ENCODE peak calls at places on chromosome 17, in four cellular contexts. K is testis, R is cardiac muscle cell, D is osteoblast. B is an unnamed sample.

GRCh38 chr17:38454528-38454927 is 26.3 kb downstream of the ARHGAP23 start:
- DNase-seq in K (peak; percentile 77), D (peak; percentile 100), R (no peak), B (peak; percentile 52)

GRCh38 chr17:47924785-47925676 is 16.3 kb upstream of the PNPO start:
- DNase-seq in K (peak; percentile 52), D (no peak), R (no peak), B (no peak)

GRCh38 chr17:29620271-29620670 is 2.4 kb downstream of the CORO6 start:
- DNase-seq in D (peak; percentile 87), R (no peak), K (no peak), B (no peak)

GRCh38 chr17:62625870-62626200 is 1.6 kb upstream of the MRC2 start:
- DNase-seq in R (no peak), K (no peak), D (peak; percentile 58), B (no peak)

GRCh38 chr17:31697838-31698237 is 161.2 kb downstream of the COPRS start:
- DNase-seq in R (peak; percentile 44), K (no peak), D (no peak), B (no peak)

GRCh38 chr17:77311371-77311981 is 170.7 kb downstream of the SEC14L1 start:
- DNase-seq in K (no peak), D (peak; percentile 72), R (no peak), B (no peak)

GRCh38 chr17:9987779-9988585 is 82.9 kb upstream of the RCVRN start:
- DNase-seq in K (peak; percentile 37), D (no peak), R (peak; percentile 61), B (peak; percentile 36)

GRCh38 chr17:33200116-33200515 is 93.0 kb downstream of the ASIC2 start:
- DNase-seq in K (no peak), R (no peak), D (no peak), B (no peak)

GRCh38 chr17:54180919-54181318 is 358.2 kb downstream of the KIF2B start:
- DNase-seq in D (no peak), K (peak; percentile 28), R (no peak), B (no peak)

GRCh38 chr17:75850928-75851692 is 4.0 kb downstream of the WBP2 start:
- DNase-seq in D (peak; percentile 71), K (no peak), R (no peak), B (no peak)

GRCh38 chr17:77372444-77373297 is 231.9 kb downstream of the SEC14L1 start:
- DNase-seq in K (peak; percentile 88), D (peak; percentile 97), R (peak; percentile 96), B (peak; percentile 56)

GRCh38 chr17:3796110-3796821 is 4.7 kb downstream of the ITGAE start:
- DNase-seq in D (peak; percentile 69), R (no peak), K (no peak), B (no peak)
- H3K4me1 ChIP-seq in D (peaks cover 36% of the 10 kb centered on the region), R (no peaks in the 10 kb centered on the region), K (peaks cover 12% of the 10 kb centered on the region), B (no peaks in the 10 kb centered on the region)

DNA sequence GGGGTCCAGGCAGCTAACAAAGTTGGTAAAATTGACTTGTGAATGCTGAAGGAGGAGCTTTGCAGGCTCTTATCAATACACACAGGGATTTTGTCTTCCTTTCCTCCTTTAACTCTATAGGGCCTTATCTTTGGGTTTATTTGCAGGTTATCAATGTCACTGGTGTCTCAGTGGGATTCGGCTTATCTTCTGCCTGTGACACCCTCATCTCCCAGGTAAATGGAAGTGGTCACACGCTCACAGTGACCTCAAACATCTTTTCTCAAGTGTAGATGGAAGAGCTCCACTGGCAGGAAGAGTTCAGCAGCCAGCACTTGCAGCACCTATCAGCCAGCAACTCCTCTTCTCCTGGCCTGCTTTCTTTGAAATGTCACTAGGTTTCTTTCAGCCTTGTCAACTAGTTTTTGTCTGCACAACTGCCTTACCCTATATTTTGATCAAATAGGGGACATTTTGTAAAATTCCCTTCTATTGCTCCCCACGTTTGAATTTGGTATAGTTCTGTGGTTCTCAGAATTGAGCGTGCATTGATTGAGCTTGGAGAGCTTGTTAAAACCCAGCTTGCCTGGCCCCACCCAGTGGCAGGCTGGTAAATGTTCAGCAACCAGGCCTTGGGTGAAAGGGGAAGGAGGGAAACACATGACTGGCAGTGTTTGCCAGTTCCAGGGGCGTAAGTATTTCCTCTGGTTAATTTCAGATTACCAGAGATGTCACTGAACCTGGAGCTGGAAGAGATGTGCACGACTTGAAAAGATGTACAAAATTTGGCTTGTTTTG is 12.8 kb downstream of the SLC47A1 start:
- DNase-seq in R (peak; percentile 19), D (peak; percentile 64), K (peak; percentile 54), B (peak; percentile 31)
- TF ChIP-seq CTCF in R (no peak), D (peak; percentile 11), K (peak; percentile 8), B (no peak)

GRCh38 chr17:66822009-66822408 is 12.9 kb upstream of the CACNG5 start:
- DNase-seq in K (no peak), R (no peak), D (no peak), B (no peak)
- H3K4me3 ChIP-seq in K (no peak overlapping the region), R (no peak overlapping the region), D (no peak overlapping the region), B (no peak overlapping the region)

GRCh38 chr17:82231562-82232321 is 2.9 kb downstream of the SLC16A3 start:
- DNase-seq in R (peak; percentile 57), D (peak; percentile 95), K (peak; percentile 76), B (peak; percentile 58)

GRCh38 chr17:82232876-82233785 is 4.3 kb downstream of the SLC16A3 start:
- DNase-seq in R (no peak), K (no peak), D (no peak), B (no peak)

GRCh38 chr17:82230627-82231311 is 1.9 kb downstream of the SLC16A3 start:
- DNase-seq in K (peak; percentile 92), R (peak; percentile 88), D (peak; percentile 100), B (no peak)

GRCh38 chr17:82231312-82231561 is 2.4 kb downstream of the SLC16A3 start:
- DNase-seq in K (no peak), R (no peak), D (peak; percentile 99), B (no peak)

GRCh38 chr17:82232322-82232785 is 3.5 kb downstream of the SLC16A3 start:
- DNase-seq in K (no peak), D (no peak), R (no peak), B (no peak)
- H3K4me1 ChIP-seq in K (peaks cover 67% of the 10 kb centered on the region), D (no peaks in the 10 kb centered on the region), R (peaks cover 33% of the 10 kb centered on the region), B (peaks cover 43% of the 10 kb centered on the region)

DNA sequence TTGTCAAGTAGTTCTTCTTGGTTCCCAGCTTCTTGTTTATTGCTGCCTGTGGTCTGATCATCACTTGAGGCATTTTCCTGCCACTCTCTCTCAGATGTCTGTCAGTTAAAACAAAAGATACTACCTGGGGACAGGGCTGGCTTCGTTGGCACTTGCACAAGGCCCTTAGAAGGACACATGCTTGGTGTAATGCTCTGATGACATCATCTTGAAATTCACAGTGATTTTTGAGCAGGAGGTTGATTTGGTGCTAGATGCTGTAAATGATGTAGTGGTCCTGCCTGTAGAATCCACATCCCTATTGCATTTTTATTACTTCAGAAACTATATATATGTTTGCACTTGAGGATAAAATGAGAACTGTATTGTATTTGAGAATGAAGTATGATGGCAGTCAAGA is 210.3 kb downstream of the LGALS9B start:
- DNase-seq in K (no peak), R (no peak), D (no peak), B (no peak)
- TF ChIP-seq CTCF in K (no peak), R (no peak), D (no peak), B (no peak)